ENCODE peak calls at places on chromosomes 3 and 15, in eight cellular contexts. J, H, M, F, Q, A, C and Z are unnamed samples.

GRCh38 chr3:78026429-78026828 is 986.5 kb downstream of the ROBO2 start:
- DNase-seq in J (no peak), H (no peak), M (peak; percentile 31), F (no peak), Q (no peak), A (no peak), C (no peak), Z (peak; percentile 24)

GRCh38 chr3:197507541-197507940 is 48.2 kb downstream of the BDH1 start:
- DNase-seq in J (no peak), H (no peak), M (no peak), F (no peak), Q (no peak), A (no peak), C (no peak), Z (no peak)

GRCh38 chr15:70281811-70282307 is 184.1 kb upstream of the TLE3 start:
- DNase-seq in J (no peak), H (peak; percentile 28), M (peak; percentile 28), F (no peak), Q (no peak), A (no peak), C (peak; percentile 86), Z (peak; percentile 46)

GRCh38 chr3:127959873-127960272 is 44.8 kb downstream of the KBTBD12 start:
- DNase-seq in J (no peak), H (no peak), M (peak; percentile 30), F (peak; percentile 84), Q (no peak), A (no peak), C (peak; percentile 20), Z (peak; percentile 56)

GRCh38 chr3:105866656-105867653 is 1.9 kb downstream of the CBLB start:
- DNase-seq in J (peak; percentile 48), H (no peak), M (peak; percentile 35), F (no peak), Q (peak; percentile 57), A (no peak), C (no peak), Z (peak; percentile 57)

GRCh38 chr3:55118453-55118852 is 190.6 kb upstream of the LRTM1 start:
- DNase-seq in J (no peak), H (no peak), M (no peak), F (no peak), Q (no peak), A (no peak), C (no peak), Z (no peak)

GRCh38 chr3:185537369-185537970 is 14.9 kb downstream of the LIPH start:
- DNase-seq in J (no peak), H (no peak), M (peak; percentile 58), F (peak; percentile 27), Q (peak; percentile 97), A (no peak), C (peak; percentile 28), Z (peak; percentile 97)

GRCh38 chr15:63372018-63372705 is 9.5 kb downstream of the CA12 start:
- DNase-seq in J (no peak), H (no peak), M (peak; percentile 90), F (no peak), Q (no peak), A (no peak), C (peak; percentile 94), Z (peak; percentile 97)

GRCh38 chr15:69117431-69117841 is 43.0 kb upstream of the GLCE start:
- DNase-seq in J (no peak), H (no peak), M (no peak), F (peak; percentile 81), Q (no peak), A (no peak), C (no peak), Z (peak; percentile 7)

GRCh38 chr15:25664761-25665160 is 198.4 kb downstream of the ATP10A start:
- DNase-seq in J (no peak), H (no peak), M (no peak), F (no peak), Q (no peak), A (no peak), C (peak; percentile 48), Z (no peak)

GRCh38 chr3:169430687-169431404 is 232.7 kb downstream of the MECOM start:
- DNase-seq in J (no peak), H (no peak), M (no peak), F (no peak), Q (no peak), A (no peak), C (no peak), Z (peak; percentile 97)

GRCh38 chr15:98983333-98983732 is 24.3 kb downstream of the PGPEP1L start:
- DNase-seq in J (no peak), H (no peak), M (peak; percentile 77), F (no peak), Q (no peak), A (no peak), C (peak; percentile 90), Z (peak; percentile 84)

GRCh38 chr15:90710436-90710835 is 6.7 kb upstream of the BLM start:
- DNase-seq in J (no peak), H (no peak), M (no peak), F (no peak), Q (no peak), A (no peak), C (peak; percentile 37), Z (no peak)

GRCh38 chr15:58447244-58448010 is 15.6 kb downstream of the LIPC start:
- DNase-seq in J (no peak), H (no peak), M (peak; percentile 67), F (no peak), Q (no peak), A (no peak), C (peak; percentile 74), Z (peak; percentile 81)

GRCh38 chr3:52495096-52495495 is at the start of gene STAB1:
- DNase-seq in J (peak; percentile 16), H (peak; percentile 61), M (no peak), F (no peak), Q (no peak), A (no peak), C (no peak), Z (no peak)